ENCODE peak calls at places on chromosomes 16 and 17, in ten cellular contexts. O, Y, E, K, J, S, H, G, F and T are unnamed samples.

GRCh38 chr16:68490358-68490757 is 42.0 kb upstream of the SMPD3 start:
- DNase-seq in O (no peak), Y (no peak), E (no peak), K (no peak), J (no peak), S (no peak), H (no peak), G (no peak), F (no peak), T (no peak)

GRCh38 chr17:81368623-81369022 is 26.6 kb upstream of the BAHCC1 start:
- DNase-seq in O (no peak), Y (no peak), E (no peak), K (no peak), J (peak; percentile 83), S (no peak), H (no peak), G (no peak), F (no peak), T (no peak)

GRCh38 chr17:80501739-80502577 is 25.6 kb upstream of the NPTX1 start:
- DNase-seq in O (peak; percentile 78), Y (no peak), E (peak; percentile 97), K (no peak), J (no peak), S (no peak), H (no peak), G (no peak), F (no peak), T (no peak)

GRCh38 chr17:43399839-43400328 is 1.1 kb downstream of the ARL4D start:
- DNase-seq in O (no peak), Y (no peak), E (no peak), K (no peak), J (no peak), S (no peak), H (no peak), G (no peak), F (no peak), T (no peak)

GRCh38 chr17:21024024-21024423 is 18.8 kb downstream of the USP22 start:
- DNase-seq in O (no peak), Y (no peak), E (peak; percentile 67), K (no peak), J (no peak), S (no peak), H (no peak), G (no peak), F (no peak), T (no peak)

GRCh38 chr17:31329221-31329620 is 7.8 kb upstream of the EVI2A start:
- DNase-seq in O (no peak), Y (no peak), E (peak; percentile 22), K (no peak), J (no peak), S (no peak), H (no peak), G (no peak), F (no peak), T (no peak)

GRCh38 chr17:27856676-27857429 is 36.3 kb downstream of the LYRM9 start:
- DNase-seq in O (no peak), Y (peak; percentile 24), E (no peak), K (no peak), J (no peak), S (no peak), H (no peak), G (no peak), F (no peak), T (no peak)

GRCh38 chr17:83050651-83051422 is 28.6 kb upstream of the METRNL start:
- DNase-seq in O (no peak), Y (no peak), E (no peak), K (no peak), J (peak; percentile 93), S (no peak), H (peak; percentile 9), G (peak; percentile 54), F (peak; percentile 63), T (no peak)

GRCh38 chr17:19719365-19720209 is 3.2 kb upstream of the SLC47A2 start:
- DNase-seq in O (no peak), Y (no peak), E (no peak), K (no peak), J (no peak), S (no peak), H (no peak), G (no peak), F (peak; percentile 43), T (no peak)

GRCh38 chr17:19718041-19718612 is 1.7 kb upstream of the SLC47A2 start:
- DNase-seq in O (no peak), Y (no peak), E (no peak), K (no peak), J (no peak), S (no peak), H (no peak), G (no peak), F (peak; percentile 16), T (no peak)

GRCh38 chr17:19720210-19720475 is 3.8 kb upstream of the SLC47A2 start:
- DNase-seq in O (no peak), Y (no peak), E (no peak), K (no peak), J (no peak), S (no peak), H (no peak), G (no peak), F (no peak), T (no peak)

GRCh38 chr17:19717411-19717908 is 1.1 kb upstream of the SLC47A2 start:
- DNase-seq in O (no peak), Y (no peak), E (no peak), K (no peak), J (no peak), S (no peak), H (no peak), G (no peak), F (no peak), T (no peak)

DNA sequence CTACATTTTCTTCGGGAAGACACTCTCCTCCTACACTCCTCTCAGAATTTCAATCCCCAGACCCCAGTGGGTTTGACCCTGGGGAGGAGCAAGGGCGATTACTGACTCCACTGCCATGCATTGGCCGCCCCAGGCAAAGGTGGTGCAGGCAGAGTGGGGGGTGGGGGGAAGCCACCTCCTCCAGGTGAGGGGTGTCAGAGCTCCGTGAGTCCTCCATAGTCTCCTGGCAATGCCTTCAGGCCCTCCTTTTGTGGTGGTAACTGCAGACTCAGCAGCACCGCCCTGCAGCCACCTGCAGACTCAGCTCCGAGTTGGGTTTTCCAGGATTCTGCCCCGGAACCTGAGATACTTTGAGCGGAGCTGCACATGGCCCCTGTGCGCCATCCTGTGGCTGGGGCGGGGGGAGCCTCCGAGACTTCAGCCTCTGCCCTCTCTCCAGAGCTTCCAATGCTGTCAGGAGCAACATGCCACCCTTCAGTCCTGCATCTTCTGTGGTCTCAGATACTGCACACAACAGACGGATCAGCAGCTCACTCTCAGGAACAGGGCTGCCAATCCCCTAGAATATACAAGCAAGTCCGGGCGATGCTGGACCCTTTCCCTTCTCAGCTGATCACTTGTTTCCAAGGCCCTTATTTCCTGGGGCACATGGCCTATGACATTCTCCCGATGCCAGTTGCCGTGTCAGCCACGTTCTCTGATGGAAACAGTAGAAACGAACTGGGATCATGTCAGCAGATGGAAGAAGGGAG is 2.4 kb upstream of the SLC47A2 start:
- DNase-seq in O (no peak), Y (no peak), E (no peak), K (no peak), J (no peak), S (no peak), H (peak; percentile 43), G (peak; percentile 75), F (peak; percentile 16), T (no peak)
- TF ChIP-seq CTCF in O (peak; percentile 14), Y (no peak), E (no peak), K (no peak), J (no peak), S (peak; percentile 21), H (peak; percentile 71), G (peak; percentile 18), F (no peak), T (peak; percentile 27)

DNA sequence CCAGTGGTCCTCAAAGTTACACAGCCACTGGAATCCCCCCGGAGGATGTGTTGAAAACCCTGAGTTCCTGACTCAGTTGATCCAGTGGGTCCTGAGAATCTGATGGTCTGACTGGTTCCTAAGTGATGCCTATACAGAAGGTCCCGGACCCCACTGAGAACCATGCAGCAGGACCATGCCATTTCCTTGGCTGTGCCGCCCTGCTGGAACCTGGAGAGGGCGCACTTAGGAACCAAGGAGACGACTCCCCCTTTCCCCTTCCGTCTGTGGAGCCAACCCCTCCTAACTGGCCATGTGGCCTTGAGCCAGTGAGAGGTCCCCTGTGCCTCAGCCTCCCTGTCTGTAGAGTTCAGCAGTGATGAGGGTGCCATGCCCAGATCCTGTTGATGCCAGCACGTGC is 22.0 kb downstream of the C16orf74 start:
- DNase-seq in O (no peak), Y (no peak), E (no peak), K (no peak), J (no peak), S (no peak), H (peak; percentile 40), G (peak; percentile 65), F (no peak), T (no peak)
- TF ChIP-seq CTCF in O (peak; percentile 28), Y (no peak), E (peak; percentile 20), K (no peak), J (no peak), S (peak; percentile 36), H (peak; percentile 61), G (peak; percentile 35), F (no peak), T (peak; percentile 27)

GRCh38 chr16:5502467-5502869 is 404.9 kb upstream of the EEF2KMT start:
- DNase-seq in O (no peak), Y (peak; percentile 10), E (no peak), K (no peak), J (no peak), S (no peak), H (peak; percentile 72), G (peak; percentile 24), F (no peak), T (peak; percentile 32)
- TF ChIP-seq CTCF in O (peak; percentile 26), Y (peak; percentile 42), E (no peak), K (peak; percentile 20), J (no peak), S (peak; percentile 18), H (peak; percentile 75), G (peak; percentile 23), F (no peak), T (peak; percentile 72)

DNA sequence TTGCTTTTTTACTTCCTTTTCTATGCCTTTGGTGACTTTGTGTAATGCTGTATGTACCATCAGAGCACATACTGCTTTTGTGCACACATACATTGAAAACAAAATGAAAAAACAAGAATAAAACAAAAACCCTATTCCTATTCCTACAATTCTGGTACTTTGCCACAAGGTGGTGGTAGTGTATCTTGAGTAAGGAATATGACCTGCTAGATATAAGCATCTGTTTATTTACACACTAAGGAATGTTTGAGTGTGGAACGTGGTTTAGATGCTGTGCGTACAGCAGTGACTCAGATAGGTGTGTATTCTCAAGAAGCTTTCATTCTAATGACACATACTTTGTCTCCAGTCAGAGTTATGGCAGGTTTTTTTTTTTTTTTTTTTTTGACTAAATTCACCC is 606.2 kb downstream of the WWOX start:
- DNase-seq in O (peak; percentile 14), Y (peak; percentile 16), E (peak; percentile 2), K (no peak), J (no peak), S (peak; percentile 27), H (no peak), G (no peak), F (no peak), T (no peak)
- TF ChIP-seq CTCF in O (peak; percentile 19), Y (peak; percentile 69), E (peak; percentile 7), K (peak; percentile 23), J (no peak), S (peak; percentile 44), H (peak; percentile 10), G (peak; percentile 23), F (peak; percentile 54), T (peak; percentile 78)

DNA sequence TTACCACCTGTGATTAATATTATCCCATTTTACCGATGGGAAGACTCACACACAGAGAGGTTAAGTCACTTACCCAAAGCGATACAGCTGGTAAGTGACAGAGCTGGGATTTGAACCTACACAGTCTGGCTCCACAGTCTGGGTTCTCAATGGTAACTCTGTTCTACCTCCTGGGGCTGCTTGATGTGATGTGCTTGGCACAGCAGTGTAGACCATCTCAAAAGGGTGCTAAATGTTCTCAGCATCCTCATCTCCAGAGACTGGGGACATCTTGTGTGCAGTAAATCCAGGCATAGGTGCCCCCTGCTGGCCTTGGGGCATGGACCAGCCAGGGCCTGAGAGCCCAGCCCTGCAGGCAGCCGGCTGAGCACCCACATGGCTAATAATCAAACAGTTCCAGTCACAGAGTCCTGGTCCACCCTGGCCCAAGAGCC is 15.4 kb upstream of the KATNB1 start:
- DNase-seq in O (peak; percentile 50), Y (peak; percentile 78), E (peak; percentile 50), K (peak; percentile 45), J (no peak), S (no peak), H (peak; percentile 71), G (peak; percentile 56), F (peak; percentile 53), T (peak; percentile 69)
- TF ChIP-seq CTCF in O (peak; percentile 75), Y (peak; percentile 33), E (peak; percentile 67), K (peak; percentile 60), J (no peak), S (peak; percentile 70), H (peak; percentile 83), G (no peak), F (peak; percentile 58), T (peak; percentile 69)